ENCODE peak calls at places on chromosomes 13 and 19, in six cellular contexts. W is activated CD8-positive, alpha-beta T cell treated with anti-CD3 and anti-CD28 coated beads for 36 hours; B is foreskin keratinocyte; M is CD4-positive, alpha-beta T cell; L is body of pancreas; T is K562. N is an unnamed sample.

GRCh38 chr19:14614099-14614412 is 31.2 kb downstream of the CLEC17A start:
- ATAC-seq in W (no peak), B (no peak), M (no peak), L (no peak), T (no peak), N (no peak)

GRCh38 chr19:35931161-35931873 is 4.9 kb upstream of the LRFN3 start:
- ATAC-seq in W (peak), B (peak), M (peak), L (peak), T (peak), N (peak)

GRCh38 chr13:25276748-25277147 is 10.5 kb downstream of the MTMR6 start:
- ATAC-seq in W (peak), B (peak), M (peak), L (no peak), T (peak), N (no peak)

GRCh38 chr13:43804461-43805070 is 17.8 kb upstream of the ENOX1 start:
- ATAC-seq in W (peak), B (peak), M (no peak), L (no peak), T (peak), N (no peak)

GRCh38 chr19:36460046-36460445 is 29.3 kb downstream of the ZNF566 start:
- ATAC-seq in W (no peak), B (no peak), M (no peak), L (no peak), T (no peak), N (no peak)

GRCh38 chr19:34503546-34504272 is 22.2 kb downstream of the WTIP start:
- ATAC-seq in W (no peak), B (no peak), M (no peak), L (no peak), T (no peak), N (no peak)

GRCh38 chr19:45027371-45027770 is 11.5 kb upstream of the CLASRP start:
- ATAC-seq in W (no peak), B (no peak), M (no peak), L (no peak), T (peak), N (no peak)

GRCh38 chr13:48624016-48624415 is 29.7 kb upstream of the CYSLTR2 start:
- ATAC-seq in W (no peak), B (no peak), M (no peak), L (no peak), T (no peak), N (no peak)

DNA sequence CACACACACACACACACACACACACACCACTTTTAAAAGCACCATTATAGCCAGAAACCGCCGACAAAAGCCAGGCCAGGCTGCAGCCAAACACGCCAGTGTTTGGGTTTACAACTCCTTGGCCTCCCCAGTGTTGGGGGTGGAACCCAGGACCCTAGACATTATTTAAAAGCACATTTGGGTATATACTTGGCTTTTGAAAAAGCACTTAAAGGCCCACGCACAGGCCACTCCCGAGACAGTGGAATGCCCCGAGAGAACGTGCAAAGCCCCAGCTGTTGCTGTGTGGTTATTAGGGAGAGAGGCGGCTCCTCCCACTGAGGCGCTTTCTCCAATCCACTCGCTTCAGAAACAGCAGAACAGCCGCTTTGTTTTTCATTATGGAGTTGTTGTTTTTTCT is 38.2 kb downstream of the GGACT start:
- ATAC-seq in W (no peak), B (no peak), M (no peak), L (peak), T (no peak), N (peak)
- TF ChIP-seq CTCF in W (no peak), B (no peak), M (no peak), L (no peak), T (no peak), N (no peak)

DNA sequence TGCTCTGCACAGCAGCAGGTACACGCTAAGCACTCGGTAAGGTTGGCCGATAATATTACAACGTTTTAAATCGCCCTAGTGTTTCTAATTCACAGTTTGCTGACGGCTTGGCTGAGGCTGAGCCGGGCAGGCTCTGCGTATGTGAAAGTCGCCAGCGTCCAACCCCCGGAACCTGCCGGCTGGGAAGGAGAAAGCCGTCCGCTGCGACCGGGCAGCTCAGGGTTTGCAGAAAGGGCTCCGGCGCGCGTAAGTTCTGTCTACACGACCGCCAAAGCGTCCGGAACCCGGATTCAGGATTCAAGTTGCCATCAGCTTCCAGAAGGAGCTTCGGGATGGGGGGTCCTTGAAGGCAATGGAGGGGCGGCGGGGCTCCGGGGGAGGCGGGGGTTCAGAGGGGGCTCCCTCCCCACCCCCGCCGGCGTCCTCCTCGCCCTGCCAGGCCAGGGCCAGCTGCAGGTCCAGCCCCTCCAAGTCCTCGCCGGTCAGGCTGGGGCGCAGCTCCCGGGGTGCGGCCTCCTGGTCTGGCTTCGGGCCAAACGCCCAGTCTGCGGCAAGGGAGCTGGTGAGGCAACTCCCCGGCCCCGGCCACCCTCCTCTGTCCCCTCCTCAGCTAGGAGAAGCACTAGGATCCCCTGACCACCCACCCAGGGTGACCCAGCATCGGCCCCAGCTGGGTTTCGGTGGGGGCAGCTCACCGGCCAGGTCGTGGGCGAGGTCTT is 575 bp downstream of the SMIM44 start:
- ATAC-seq in W (no peak), B (no peak), M (no peak), L (no peak), T (no peak), N (no peak)
- TF ChIP-seq CTCF in W (no peak), B (no peak), M (no peak), L (no peak), T (no peak), N (no peak)

DNA sequence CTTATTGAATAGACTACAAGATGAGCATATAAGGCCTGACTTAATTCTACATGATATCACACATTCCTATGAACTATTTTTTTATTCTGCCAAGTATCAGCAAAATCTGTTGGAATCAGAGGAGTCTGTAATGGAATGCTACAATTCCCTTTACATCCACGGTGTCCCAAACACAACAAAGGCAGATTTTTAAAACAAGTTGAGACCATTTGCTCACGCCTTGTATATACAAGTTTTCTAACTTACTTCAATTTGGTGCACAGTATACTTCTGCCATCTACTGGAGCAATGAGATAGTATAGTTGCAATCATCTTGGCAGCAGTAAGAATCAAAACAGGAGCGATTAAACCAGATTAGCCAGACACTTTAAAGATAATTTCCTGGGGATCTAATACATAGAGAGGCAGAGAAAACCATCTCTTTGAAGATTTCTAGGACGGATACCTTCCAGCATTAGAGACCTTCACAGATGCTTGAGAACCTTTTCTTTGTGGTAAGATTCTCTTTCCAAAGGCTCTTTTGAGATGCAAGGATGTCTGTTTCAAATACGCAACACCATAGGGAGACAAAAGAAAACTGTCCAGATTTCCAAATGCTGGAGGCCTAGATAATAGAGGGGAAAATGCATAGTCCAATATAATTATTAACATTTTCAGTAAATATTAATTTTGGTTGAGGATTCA is 302.0 kb upstream of the MIR17HG start:
- ATAC-seq in W (no peak), B (peak), M (no peak), L (no peak), T (peak), N (no peak)
- TF ChIP-seq CTCF in W (no peak), B (peak), M (no peak), L (peak), T (peak), N (no peak)

GRCh38 chr13:33119022-33119735 is 103.0 kb downstream of the KL start:
- ATAC-seq in W (no peak), B (no peak), M (no peak), L (no peak), T (no peak), N (no peak)
- TF ChIP-seq CTCF in W (no peak), B (no peak), M (no peak), L (no peak), T (no peak), N (no peak)

GRCh38 chr13:114065141-114065925 is 67.1 kb downstream of the RASA3 start:
- ATAC-seq in W (peak), B (peak), M (peak), L (peak), T (peak), N (peak)
- TF ChIP-seq CTCF in W (no peak), B (peak), M (no peak), L (no peak), T (no peak), N (peak)

DNA sequence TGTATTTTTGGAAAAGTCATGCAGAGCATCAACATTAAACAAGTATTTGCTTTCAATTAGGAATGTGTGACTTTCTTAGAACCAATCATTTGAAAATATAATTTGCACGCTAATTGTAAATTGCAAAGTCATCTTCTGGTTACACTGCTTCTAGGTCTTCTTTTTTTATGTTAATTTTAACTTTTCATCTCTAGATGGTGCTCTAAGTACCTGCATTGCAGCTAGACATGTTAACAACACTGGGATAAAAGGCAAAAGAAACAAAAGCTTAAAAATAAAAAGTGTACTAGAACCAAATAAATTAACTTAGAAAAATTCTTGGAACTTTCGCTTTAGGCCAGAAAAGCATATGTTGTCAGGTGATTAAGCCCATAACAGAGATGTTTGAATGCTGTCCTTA is 2758.2 kb downstream of the PCDH9 start:
- ATAC-seq in W (no peak), B (peak), M (no peak), L (no peak), T (no peak), N (no peak)
- TF ChIP-seq CTCF in W (no peak), B (peak), M (no peak), L (no peak), T (no peak), N (no peak)

N was measured in gastroesophageal sphincter.